ENCODE peak calls at places on chromosomes 5 and 9, in five cellular contexts. H is neural progenitor cell; X is amniotic epithelial cell; Q is stomach; T is activated CD8-positive, alpha-beta memory T cell treated with anti-CD3 and anti-CD28 coated beads for 4 hours. U is an unnamed sample.

GRCh38 chr5:141084487-141084989 is 9.9 kb upstream of the PCDHB2 start:
- DNase-seq in H (peak), X (peak), Q (no peak), T (no peak), U (peak)

GRCh38 chr5:167634432-167634831 is 657.0 kb upstream of the WWC1 start:
- DNase-seq in H (no peak), X (peak), Q (no peak), T (no peak), U (no peak)

GRCh38 chr5:96146675-96147074 is 185.0 kb upstream of the ELL2 start:
- DNase-seq in H (no peak), X (peak), Q (no peak), T (no peak), U (no peak)

GRCh38 chr9:87336407-87336806 is 161.3 kb upstream of the DAPK1 start:
- DNase-seq in H (no peak), X (peak), Q (no peak), T (no peak), U (no peak)

GRCh38 chr9:105332471-105332870 is 88.0 kb downstream of the SLC44A1 start:
- DNase-seq in H (no peak), X (peak), Q (no peak), T (no peak), U (no peak)

GRCh38 chr9:105243935-105244273 is 547 bp upstream of the SLC44A1 start:
- DNase-seq in H (no peak), X (no peak), Q (no peak), T (no peak), U (no peak)

GRCh38 chr9:115847245-115847644 is 306.3 kb upstream of the PAPPA start:
- DNase-seq in H (no peak), X (peak), Q (no peak), T (no peak), U (no peak)

GRCh38 chr9:108117775-108118174 is 628.2 kb upstream of the KLF4 start:
- DNase-seq in H (peak), X (no peak), Q (no peak), T (no peak), U (no peak)

GRCh38 chr9:125241863-125242739 is 958 bp upstream of the HSPA5 start:
- DNase-seq in H (no peak), X (no peak), Q (peak), T (no peak), U (no peak)

GRCh38 chr5:568061-568781 is 43.9 kb upstream of the CEP72 start:
- DNase-seq in H (no peak), X (no peak), Q (no peak), T (no peak), U (no peak)

GRCh38 chr9:82130331-82131042 is 141.9 kb downstream of the SPATA31D1 start:
- DNase-seq in H (no peak), X (no peak), Q (no peak), T (no peak), U (no peak)

GRCh38 chr9:115202960-115203751 is 85.2 kb upstream of the TNC start:
- DNase-seq in H (no peak), X (no peak), Q (no peak), T (no peak), U (no peak)

GRCh38 chr9:18438300-18438925 is 35.5 kb upstream of the ADAMTSL1 start:
- DNase-seq in H (peak), X (peak), Q (peak), T (no peak), U (no peak)

GRCh38 chr9:95762322-95762721 is 113.2 kb upstream of the ERCC6L2 start:
- DNase-seq in H (no peak), X (no peak), Q (no peak), T (no peak), U (no peak)

GRCh38 chr5:158648631-158649030 is 451.1 kb downstream of the EBF1 start:
- DNase-seq in H (no peak), X (no peak), Q (no peak), T (no peak), U (no peak)

GRCh38 chr5:53779541-53779981 is 219.1 kb downstream of the NDUFS4 start:
- DNase-seq in H (peak), X (peak), Q (no peak), T (no peak), U (no peak)

GRCh38 chr9:124831642-124832364 is 21.5 kb upstream of the WDR38 start:
- DNase-seq in H (no peak), X (no peak), Q (peak), T (no peak), U (no peak)

GRCh38 chr5:131019601-131020315 is 145.3 kb downstream of the HINT1 start:
- DNase-seq in H (no peak), X (no peak), Q (no peak), T (no peak), U (no peak)

GRCh38 chr5:111935835-111936234 is 178.8 kb upstream of the NREP start:
- DNase-seq in H (peak), X (peak), Q (no peak), T (no peak), U (no peak)

GRCh38 chr9:95150903-95151302 is 166.6 kb downstream of the FANCC start:
- DNase-seq in H (no peak), X (no peak), Q (no peak), T (no peak), U (no peak)

GRCh38 chr5:117590944-117591343 is 1016.3 kb upstream of the SEMA6A start:
- DNase-seq in H (peak), X (peak), Q (no peak), T (no peak), U (no peak)

GRCh38 chr5:27639005-27639612 is 600.7 kb upstream of the CDH9 start:
- DNase-seq in H (no peak), X (no peak), Q (no peak), T (no peak), U (no peak)

GRCh38 chr5:129116797-129117196 is 22.2 kb downstream of the ISOC1 start:
- DNase-seq in H (no peak), X (no peak), Q (no peak), T (no peak), U (no peak)

GRCh38 chr5:77086611-77087483 is at the start of gene ZBED3:
- DNase-seq in H (peak), X (peak), Q (peak), T (peak), U (peak)

GRCh38 chr9:127132921-127133647 is 10.6 kb upstream of the ANGPTL2 start:
- DNase-seq in H (peak), X (no peak), Q (peak), T (no peak), U (no peak)

GRCh38 chr5:6013496-6013895 is 364.9 kb downstream of the MED10 start:
- DNase-seq in H (no peak), X (no peak), Q (no peak), T (no peak), U (no peak)

GRCh38 chr9:116589392-116590354 is 97.4 kb upstream of the TRIM32 start:
- DNase-seq in H (peak), X (peak), Q (no peak), T (no peak), U (no peak)

GRCh38 chr9:88364706-88365105 is 23.5 kb upstream of the SPIN1 start:
- DNase-seq in H (no peak), X (no peak), Q (no peak), T (no peak), U (no peak)

GRCh38 chr9:121434946-121435345 is 64.7 kb downstream of the GGTA1 start:
- DNase-seq in H (no peak), X (peak), Q (no peak), T (no peak), U (no peak)

GRCh38 chr9:137832830-137833590 is 44.6 kb upstream of the CACNA1B start:
- DNase-seq in H (no peak), X (no peak), Q (no peak), T (no peak), U (no peak)